ENCODE peak calls at places on chromosomes 16 and 17, in nine cellular contexts. L is progenitor cell of endocrine pancreas; Z is retina; C is fibroblast of the conjunctiva; H is GF-D8; Y is activated CD4-positive, alpha-beta memory T cell treated with anti-CD3 and anti-CD28 coated beads, Interleukin-2, amount 10 ng/mL, durations not matched to agents 7 days and 5 days; D is WTC11; A is iris pigment epithelial cell; N is EL. W is an unnamed sample.

GRCh38 chr17:59365383-59365981 is 34.0 kb downstream of the YPEL2 start:
- DNase-seq in L (no peak), Z (peak; percentile 70), C (no peak), H (no peak), Y (no peak), D (no peak), A (peak; percentile 22), N (no peak), W (no peak)

GRCh38 chr16:67930678-67931211 is 917 bp downstream of the CTRL start:
- DNase-seq in L (no peak), Z (no peak), C (no peak), H (no peak), Y (no peak), D (no peak), A (no peak), N (no peak), W (no peak)

GRCh38 chr16:19697756-19698318 is 20.2 kb downstream of the KNOP1 start:
- DNase-seq in L (no peak), Z (no peak), C (no peak), H (no peak), Y (no peak), D (no peak), A (no peak), N (no peak), W (no peak)

GRCh38 chr17:31318298-31319190 is 2.9 kb downstream of the EVI2A start:
- DNase-seq in L (no peak), Z (no peak), C (peak; percentile 74), H (peak; percentile 19), Y (peak; percentile 69), D (no peak), A (peak; percentile 97), N (no peak), W (no peak)

GRCh38 chr17:40283662-40284061 is 4.0 kb upstream of the CDC6 start:
- DNase-seq in L (no peak), Z (no peak), C (peak; percentile 68), H (no peak), Y (no peak), D (no peak), A (peak; percentile 98), N (peak; percentile 94), W (peak; percentile 91)

GRCh38 chr16:85475233-85475632 is 137.9 kb upstream of the GSE1 start:
- DNase-seq in L (no peak), Z (no peak), C (no peak), H (no peak), Y (no peak), D (no peak), A (no peak), N (no peak), W (no peak)

GRCh38 chr16:4520913-4521312 is 17.7 kb downstream of the CDIP1 start:
- DNase-seq in L (no peak), Z (no peak), C (no peak), H (no peak), Y (no peak), D (no peak), A (no peak), N (no peak), W (no peak)

GRCh38 chr16:54303613-54304012 is 17.0 kb upstream of the IRX3 start:
- DNase-seq in L (no peak), Z (no peak), C (no peak), H (no peak), Y (no peak), D (no peak), A (no peak), N (no peak), W (no peak)

GRCh38 chr16:57800213-57801097 is 1.8 kb downstream of the KIFC3 start:
- DNase-seq in L (no peak), Z (no peak), C (no peak), H (no peak), Y (no peak), D (no peak), A (no peak), N (no peak), W (no peak)

GRCh38 chr16:85323230-85323960 is 211.1 kb upstream of the CIBAR2 start:
- DNase-seq in L (no peak), Z (no peak), C (no peak), H (no peak), Y (no peak), D (no peak), A (no peak), N (no peak), W (no peak)

GRCh38 chr16:85172465-85173071 is 60.3 kb upstream of the CIBAR2 start:
- DNase-seq in L (no peak), Z (peak; percentile 81), C (no peak), H (no peak), Y (no peak), D (peak; percentile 60), A (peak; percentile 25), N (peak; percentile 69), W (no peak)

GRCh38 chr17:35373984-35374765 is 754 bp upstream of the SLFN11 start:
- DNase-seq in L (no peak), Z (peak; percentile 88), C (peak; percentile 27), H (peak; percentile 31), Y (peak; percentile 63), D (peak; percentile 41), A (peak; percentile 57), N (peak; percentile 67), W (no peak)

GRCh38 chr16:49564577-49565224 is 191.1 kb downstream of the C16orf78 start:
- DNase-seq in L (no peak), Z (peak; percentile 68), C (no peak), H (no peak), Y (no peak), D (no peak), A (no peak), N (no peak), W (no peak)

GRCh38 chr17:28567604-28568003 is 3.7 kb downstream of the PIGS start:
- DNase-seq in L (no peak), Z (no peak), C (no peak), H (peak; percentile 20), Y (no peak), D (no peak), A (no peak), N (no peak), W (no peak)

GRCh38 chr16:74577882-74578366 is 29.0 kb downstream of the GLG1 start:
- DNase-seq in L (no peak), Z (no peak), C (peak; percentile 6), H (no peak), Y (no peak), D (no peak), A (peak; percentile 64), N (peak; percentile 59), W (peak; percentile 68)

GRCh38 chr16:89183975-89184684 is 12.6 kb downstream of the CDH15 start:
- DNase-seq in L (no peak), Z (no peak), C (no peak), H (no peak), Y (no peak), D (no peak), A (no peak), N (no peak), W (no peak)

GRCh38 chr16:55379876-55380390 is 55.9 kb downstream of the IRX6 start:
- DNase-seq in L (no peak), Z (no peak), C (no peak), H (no peak), Y (no peak), D (no peak), A (no peak), N (no peak), W (no peak)

GRCh38 chr17:39794249-39794970 is 56.7 kb downstream of the GRB7 start:
- DNase-seq in L (no peak), Z (no peak), C (no peak), H (no peak), Y (no peak), D (no peak), A (no peak), N (no peak), W (no peak)

GRCh38 chr16:50580180-50580771 is 32.1 kb downstream of the NKD1 start:
- DNase-seq in L (no peak), Z (no peak), C (no peak), H (no peak), Y (no peak), D (no peak), A (no peak), N (no peak), W (no peak)

GRCh38 chr17:75159196-75160031 is 5.1 kb upstream of the JPT1 start:
- DNase-seq in L (no peak), Z (no peak), C (no peak), H (no peak), Y (no peak), D (no peak), A (peak; percentile 78), N (peak; percentile 67), W (peak; percentile 47)

GRCh38 chr17:39679521-39680192 is 8.2 kb downstream of the PGAP3 start:
- DNase-seq in L (no peak), Z (no peak), C (no peak), H (peak; percentile 61), Y (peak; percentile 56), D (no peak), A (no peak), N (no peak), W (no peak)

GRCh38 chr16:917591-918061 is 53.2 kb downstream of the LMF1 start:
- DNase-seq in L (no peak), Z (no peak), C (no peak), H (no peak), Y (no peak), D (no peak), A (no peak), N (no peak), W (no peak)

GRCh38 chr17:57956311-57957119 is 1.3 kb upstream of the CUEDC1 start:
- DNase-seq in L (no peak), Z (no peak), C (no peak), H (no peak), Y (peak; percentile 63), D (no peak), A (no peak), N (no peak), W (no peak)

GRCh38 chr17:60315650-60316049 is 76.3 kb downstream of the USP32 start:
- DNase-seq in L (no peak), Z (no peak), C (no peak), H (no peak), Y (no peak), D (no peak), A (no peak), N (no peak), W (no peak)

GRCh38 chr17:77644981-77645380 is 313.5 kb upstream of the TNRC6C start:
- DNase-seq in L (no peak), Z (peak; percentile 22), C (no peak), H (no peak), Y (peak; percentile 63), D (peak; percentile 38), A (no peak), N (no peak), W (no peak)

GRCh38 chr16:88936913-88937666 is 39.9 kb downstream of the CBFA2T3 start:
- DNase-seq in L (no peak), Z (no peak), C (no peak), H (peak; percentile 56), Y (no peak), D (no peak), A (no peak), N (no peak), W (no peak)

GRCh38 chr17:7003745-7004144 is 7.9 kb downstream of the ALOX12 start:
- DNase-seq in L (no peak), Z (no peak), C (no peak), H (no peak), Y (no peak), D (no peak), A (no peak), N (no peak), W (no peak)

GRCh38 chr16:20136446-20136968 is 62.8 kb upstream of the GPR139 start:
- DNase-seq in L (no peak), Z (no peak), C (no peak), H (no peak), Y (no peak), D (no peak), A (no peak), N (no peak), W (no peak)

GRCh38 chr17:29588561-29589411 is 662 bp downstream of the GIT1 start:
- DNase-seq in L (no peak), Z (peak; percentile 69), C (no peak), H (no peak), Y (peak; percentile 53), D (no peak), A (peak; percentile 42), N (peak; percentile 49), W (no peak)

GRCh38 chr16:59702531-59702930 is 968.4 kb upstream of the GOT2 start:
- DNase-seq in L (no peak), Z (no peak), C (no peak), H (no peak), Y (no peak), D (no peak), A (no peak), N (no peak), W (no peak)

GRCh38 chr17:32461853-32462617 is 17.7 kb downstream of the PSMD11 start:
- DNase-seq in L (peak; percentile 28), Z (peak; percentile 48), C (peak; percentile 48), H (no peak), Y (peak; percentile 71), D (peak; percentile 71), A (peak; percentile 72), N (peak; percentile 61), W (peak; percentile 45)